ENCODE peak calls at places on chromosomes 2 and 18, in five cellular contexts. O is K562, M is SK-N-SH, F is HepG2, X is GM12878. Y is an unnamed sample.

GRCh38 chr2:232236200-232236599 is 142.4 kb upstream of the ALPP start:
- DNase-seq in O (no peak), X (no peak), M (no peak), F (no peak), Y (no peak)

GRCh38 chr2:219104107-219105050 is 43.7 kb upstream of the IHH start:
- DNase-seq in O (peak), F (peak), X (no peak), M (peak), Y (peak)

GRCh38 chr18:11251891-11252270 is 102.5 kb upstream of the PIEZO2 start:
- DNase-seq in M (no peak), O (no peak), F (no peak), X (no peak), Y (no peak)

GRCh38 chr2:126732682-126733245 is 76.8 kb downstream of the GYPC start:
- DNase-seq in X (no peak), F (no peak), M (no peak), O (no peak), Y (no peak)

GRCh38 chr18:62281684-62282083 is 43.4 kb upstream of the TNFRSF11A start:
- DNase-seq in O (no peak), F (no peak), X (no peak), M (no peak), Y (no peak)

GRCh38 chr18:6941988-6942387 is 175.6 kb downstream of the LAMA1 start:
- DNase-seq in F (no peak), O (no peak), X (no peak), M (no peak), Y (no peak)

GRCh38 chr18:41751652-41752051 is 203.4 kb upstream of the PIK3C3 start:
- DNase-seq in O (no peak), M (no peak), X (no peak), F (no peak), Y (no peak)

GRCh38 chr2:189411860-189412259 is 29.4 kb upstream of the WDR75 start:
- DNase-seq in F (no peak), O (no peak), X (no peak), M (no peak), Y (no peak)

GRCh38 chr2:78817430-78817829 is 208.1 kb upstream of the REG3G start:
- DNase-seq in F (no peak), O (no peak), X (no peak), M (no peak), Y (no peak)

GRCh38 chr2:226310081-226310625 is 489.5 kb downstream of the IRS1 start:
- DNase-seq in F (no peak), M (no peak), O (no peak), X (no peak), Y (no peak)

GRCh38 chr2:102801098-102801718 is 39.4 kb downstream of the TMEM182 start:
- DNase-seq in X (no peak), O (peak), F (no peak), M (no peak), Y (no peak)

GRCh38 chr2:36413218-36413617 is 57.6 kb downstream of the CRIM1 start:
- DNase-seq in O (no peak), M (no peak), F (peak), X (no peak), Y (no peak)

GRCh38 chr18:52395146-52395852 is 55.3 kb downstream of the DCC start:
- DNase-seq in M (no peak), X (peak), O (no peak), F (no peak), Y (no peak)

GRCh38 chr18:77716282-77716681 is 466.6 kb downstream of the GALR1 start:
- DNase-seq in F (no peak), M (no peak), X (no peak), O (no peak), Y (no peak)

GRCh38 chr2:112181571-112182290 is 43.5 kb downstream of the FBLN7 start:
- DNase-seq in O (no peak), X (no peak), M (no peak), F (no peak), Y (no peak)

GRCh38 chr2:205908491-205909193 is 177.3 kb downstream of the INO80D start:
- DNase-seq in O (no peak), F (no peak), M (no peak), X (no peak), Y (no peak)

GRCh38 chr2:229835601-229836283 is 86.1 kb downstream of the TRIP12 start:
- DNase-seq in M (no peak), X (no peak), O (no peak), F (no peak), Y (no peak)

GRCh38 chr2:68290825-68291224 is 28.9 kb downstream of the CNRIP1 start:
- DNase-seq in X (no peak), M (no peak), F (no peak), O (no peak), Y (no peak)

GRCh38 chr2:135311268-135311667 is 219.8 kb downstream of the ZRANB3 start:
- DNase-seq in X (no peak), O (peak), F (no peak), M (no peak), Y (no peak)

GRCh38 chr2:42055573-42056514 is 8.0 kb downstream of the PKDCC start:
- DNase-seq in M (no peak), X (no peak), O (no peak), F (peak), Y (no peak)

GRCh38 chr2:68188831-68189230 is 31.1 kb downstream of the PNO1 start:
- DNase-seq in X (no peak), O (no peak), M (no peak), F (no peak), Y (no peak)

GRCh38 chr18:26614374-26614773 is 66.0 kb upstream of the KCTD1 start:
- DNase-seq in M (no peak), X (no peak), O (no peak), F (no peak), Y (no peak)

GRCh38 chr2:109478906-109479493 is 134.8 kb downstream of the SEPTIN10 start:
- DNase-seq in F (no peak), O (no peak), M (no peak), X (no peak), Y (no peak)

GRCh38 chr2:241768850-241769249 is 7.8 kb upstream of the GAL3ST2 start:
- DNase-seq in F (no peak), X (no peak), M (peak), O (no peak), Y (no peak)

GRCh38 chr2:111135237-111135909 is 14.7 kb downstream of the BCL2L11 start:
- DNase-seq in F (peak), X (no peak), O (no peak), M (no peak), Y (no peak)

GRCh38 chr18:10792181-10792580 is 266.4 kb downstream of the NAPG start:
- DNase-seq in M (no peak), F (no peak), O (no peak), X (no peak), Y (peak)

GRCh38 chr2:79552653-79553052 is 39.8 kb downstream of the CTNNA2 start:
- DNase-seq in M (no peak), F (no peak), X (no peak), O (no peak), Y (no peak)

GRCh38 chr18:8695932-8696510 is 9.3 kb upstream of the MTCL1 start:
- DNase-seq in F (no peak), X (no peak), M (no peak), O (no peak), Y (no peak)

GRCh38 chr2:237475704-237476107 is 11.3 kb upstream of the MLPH start:
- DNase-seq in F (no peak), M (no peak), O (no peak), X (no peak), Y (no peak)

GRCh38 chr2:62467100-62467474 is 38.9 kb downstream of the TMEM17 start:
- DNase-seq in X (no peak), O (no peak), F (peak), M (no peak), Y (no peak)

GRCh38 chr2:236352761-236353593 is 88.8 kb upstream of the ASB18 start:
- DNase-seq in F (no peak), X (no peak), M (peak), O (peak), Y (no peak)

GRCh38 chr2:6008186-6008585 is 316.0 kb downstream of the SOX11 start:
- DNase-seq in O (no peak), M (no peak), X (no peak), F (no peak), Y (no peak)

GRCh38 chr18:79988925-79989361 is 580 bp upstream of the TXNL4A start:
- DNase-seq in O (peak), X (no peak), F (no peak), M (no peak), Y (peak)

GRCh38 chr2:15939556-15939853 is 845 bp upstream of the MYCN start:
- DNase-seq in X (no peak), F (no peak), M (peak), O (peak), Y (no peak)

GRCh38 chr2:166375736-166376487 is at the start of gene SCN9A:
- DNase-seq in X (no peak), O (peak), F (peak), M (peak), Y (peak)

GRCh38 chr18:5294618-5295230 is 802 bp downstream of the ZBTB14 start:
- DNase-seq in F (peak), M (no peak), O (no peak), X (no peak), Y (peak)

GRCh38 chr2:207403950-207404349 is 125.8 kb upstream of the CREB1 start:
- DNase-seq in F (no peak), O (no peak), X (no peak), M (no peak), Y (no peak)

GRCh38 chr2:100978582-100979051 is 23.5 kb upstream of the RPL31 start:
- DNase-seq in X (no peak), F (no peak), O (no peak), M (no peak), Y (no peak)

GRCh38 chr2:100981011-100981410 is 21.1 kb upstream of the RPL31 start:
- DNase-seq in M (no peak), O (no peak), F (no peak), X (no peak), Y (no peak)

GRCh38 chr2:100977511-100977910 is 24.6 kb upstream of the RPL31 start:
- DNase-seq in X (no peak), M (no peak), F (no peak), O (no peak), Y (no peak)

GRCh38 chr2:100982431-100982861 is 19.6 kb upstream of the RPL31 start:
- DNase-seq in M (no peak), F (no peak), O (no peak), X (no peak), Y (no peak)

DNA sequence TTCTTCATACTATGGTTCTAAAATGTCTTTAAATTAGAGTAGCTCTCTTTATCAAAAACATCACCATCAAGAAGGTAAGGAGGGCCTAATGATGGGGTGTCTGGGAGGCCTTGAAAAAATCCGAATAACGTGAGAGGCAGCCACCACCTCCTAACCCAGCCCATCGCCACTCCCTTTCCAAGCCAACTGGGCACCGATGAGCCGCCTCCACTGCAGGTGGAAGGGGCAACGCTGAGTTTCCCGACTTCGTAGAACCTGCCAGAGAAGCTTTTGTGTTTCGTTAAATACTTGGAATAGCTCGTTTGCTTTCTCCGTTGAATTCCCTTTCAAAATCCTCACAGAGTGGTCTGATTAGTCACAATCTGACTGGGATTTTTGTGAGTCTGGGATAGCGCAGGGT is 22.0 kb upstream of the RPL31 start:
- DNase-seq in F (no peak), O (no peak), X (no peak), M (no peak), Y (no peak)
- TF ChIP-seq REST in F (no peak), O (no peak), X (no peak), M (no peak), Y (no peak)

GRCh38 chr2:165083326-165083725 is 120.5 kb downstream of the SCN3A start:
- DNase-seq in F (no peak), X (no peak), M (no peak), O (no peak), Y (no peak)

GRCh38 chr2:165082479-165082878 is 121.4 kb downstream of the SCN3A start:
- DNase-seq in O (no peak), F (no peak), M (no peak), X (no peak), Y (no peak)

GRCh38 chr2:165086337-165086736 is 117.5 kb downstream of the SCN3A start:
- DNase-seq in M (no peak), O (no peak), F (no peak), X (no peak), Y (no peak)

DNA sequence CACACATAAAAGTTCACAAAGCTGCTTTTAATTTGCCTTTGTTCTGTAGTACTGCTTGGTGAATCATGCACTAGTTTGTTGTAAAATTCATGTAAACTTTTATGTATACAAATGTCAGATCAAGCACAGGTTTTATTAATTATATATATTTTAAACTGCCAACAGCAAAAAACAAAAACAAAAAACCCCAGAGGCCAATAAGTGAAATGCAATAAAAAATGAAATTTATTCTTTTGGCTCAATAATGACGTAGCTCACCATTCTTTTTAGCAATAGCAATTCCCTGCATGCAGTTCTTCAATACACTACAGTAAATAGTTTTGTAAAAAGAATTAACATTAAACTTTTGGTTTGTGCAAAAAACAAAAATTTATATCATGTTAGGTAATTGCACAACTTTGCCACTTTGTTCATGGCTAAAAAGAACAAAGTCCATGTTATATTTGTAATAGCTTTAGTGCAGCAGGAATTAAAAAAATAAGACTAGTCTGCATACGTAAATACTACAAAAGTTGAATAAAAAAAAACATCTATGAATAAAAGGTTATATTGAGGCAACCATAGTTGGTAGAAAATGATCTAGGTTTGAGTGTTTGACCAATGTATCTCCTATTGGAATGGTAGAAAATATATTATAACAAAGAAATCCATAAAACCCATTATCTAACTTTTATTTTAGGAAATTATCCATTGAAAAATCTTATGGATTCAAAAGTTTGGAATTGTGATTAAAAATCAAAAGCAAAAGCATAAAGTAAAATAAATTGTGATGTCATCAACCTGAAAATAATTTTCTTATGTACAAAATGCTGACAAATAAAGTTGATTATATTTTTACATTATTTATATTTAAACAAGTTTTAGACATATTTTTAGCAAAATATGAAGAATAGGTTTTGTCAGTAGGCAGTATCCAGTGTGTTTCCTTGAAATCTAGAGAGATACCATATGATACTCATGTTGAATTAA is 115.6 kb downstream of the SCN3A start:
- DNase-seq in F (no peak), M (no peak), O (no peak), X (no peak), Y (no peak)
- TF ChIP-seq CTCF in F (no peak), M (peak), O (no peak), X (no peak), Y (no peak)

GRCh38 chr2:19955544-19956422 is 34.1 kb downstream of the WDR35 start:
- DNase-seq in M (peak), F (peak), X (peak), O (peak), Y (peak)
- TF ChIP-seq GABPA in M (no peak), F (no peak), X (no peak), O (no peak), Y (no peak)

DNA sequence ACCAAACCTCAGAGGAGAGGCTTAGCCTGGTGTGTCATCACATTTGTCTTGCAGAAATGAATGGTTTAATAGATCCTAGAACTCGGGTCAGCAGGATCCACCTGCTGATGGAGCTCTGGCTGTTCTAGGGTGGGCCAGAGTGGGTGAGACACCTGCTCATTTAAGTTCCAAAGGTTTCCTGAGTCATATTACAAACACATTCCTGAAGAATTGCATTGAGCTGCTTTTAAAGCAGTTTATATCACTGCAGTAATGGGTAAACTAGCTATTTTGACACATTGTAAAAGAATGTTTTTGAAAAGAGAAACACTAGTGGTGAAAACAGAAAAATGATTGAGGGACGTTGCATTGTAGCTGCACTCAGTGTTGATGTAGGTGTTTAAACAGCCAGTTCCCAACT is 175.3 kb upstream of the TCF4 start:
- DNase-seq in F (no peak), M (no peak), X (no peak), O (no peak), Y (no peak)
- TF ChIP-seq REST in F (no peak), M (no peak), X (no peak), O (no peak), Y (no peak)

DNA sequence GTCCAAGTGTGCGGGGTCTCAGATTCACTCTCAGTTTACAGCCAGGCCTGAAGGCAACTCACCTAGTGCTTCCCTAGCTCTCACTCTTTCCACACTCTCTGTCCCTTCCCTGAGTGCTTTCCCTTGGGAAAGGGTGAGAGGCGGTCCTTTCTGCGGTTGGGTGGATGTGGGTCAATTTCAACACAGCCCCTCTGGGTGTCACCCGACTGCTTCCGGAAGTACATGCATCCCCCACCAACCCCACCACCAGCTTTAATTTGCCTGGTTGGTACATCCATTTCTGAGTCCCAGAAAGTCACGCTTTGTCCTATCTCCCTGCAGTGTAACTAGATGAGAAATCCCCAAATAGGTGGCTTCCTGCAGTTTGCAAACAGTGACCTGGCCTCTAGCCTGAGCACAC is 307.3 kb upstream of the MEIS1 start:
- DNase-seq in O (no peak), F (no peak), X (no peak), M (no peak), Y (no peak)
- TF ChIP-seq CTCF in O (no peak), F (no peak), X (no peak), M (no peak), Y (no peak)

GRCh38 chr18:50285631-50286321 is 1.7 kb downstream of the CXXC1 start:
- DNase-seq in F (no peak), M (no peak), O (no peak), X (no peak), Y (no peak)
- TF ChIP-seq GABPA in F (no peak), M (no peak), O (no peak), X (no peak), Y (no peak)

GRCh38 chr2:216029416-216030129 is 16.2 kb upstream of the MREG start:
- DNase-seq in F (no peak), M (no peak), O (no peak), X (no peak), Y (no peak)
- TF ChIP-seq REST in F (no peak), M (no peak), O (no peak), X (no peak), Y (no peak)

GRCh38 chr2:182584462-182584861 is 131.6 kb upstream of the DNAJC10 start:
- DNase-seq in X (no peak), M (no peak), O (no peak), F (no peak), Y (no peak)

GRCh38 chr2:182585430-182585829 is 130.6 kb upstream of the DNAJC10 start:
- DNase-seq in X (no peak), F (no peak), O (no peak), M (no peak), Y (no peak)

GRCh38 chr2:182589121-182589520 is 126.9 kb upstream of the DNAJC10 start:
- DNase-seq in X (no peak), O (no peak), M (no peak), F (no peak), Y (no peak)

GRCh38 chr2:182587831-182588230 is 128.2 kb upstream of the DNAJC10 start:
- DNase-seq in F (no peak), O (no peak), M (no peak), X (no peak), Y (no peak)

DNA sequence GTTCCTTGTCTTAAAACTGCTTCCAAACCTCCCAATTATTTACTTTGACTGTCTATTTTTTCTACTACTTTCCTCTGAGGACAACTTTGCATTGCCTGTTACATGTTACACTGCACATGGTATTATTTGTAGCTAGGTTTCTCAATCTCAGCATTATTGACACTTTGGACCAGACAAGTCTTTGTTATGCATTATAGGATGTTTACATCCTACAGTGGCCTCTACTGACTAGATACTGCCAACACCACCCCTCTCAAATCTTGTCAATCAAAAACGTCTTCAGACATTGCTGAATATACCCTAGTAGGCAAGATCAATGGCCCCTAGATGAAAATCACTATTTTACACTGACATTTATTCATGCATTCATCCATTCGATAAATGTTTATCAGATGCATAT is 129.6 kb upstream of the DNAJC10 start:
- DNase-seq in M (no peak), F (no peak), X (no peak), O (no peak), Y (no peak)
- TF ChIP-seq CTCF in M (no peak), F (no peak), X (peak), O (peak), Y (no peak)